ENCODE peak calls at places on chromosomes 11 and 22, in five cellular contexts. U, N, Q, V and J are unnamed samples.

GRCh38 chr11:124811423-124812125 is 11.4 kb upstream of the MSANTD2 start:
- DNase-seq in U (no peak), N (no peak), Q (no peak), V (no peak), J (no peak)

GRCh38 chr11:33454264-33454663 is 197.1 kb downstream of the HIPK3 start:
- DNase-seq in U (no peak), N (no peak), Q (no peak), V (no peak), J (no peak)

GRCh38 chr11:44747339-44747738 is 20.6 kb downstream of the TSPAN18 start:
- DNase-seq in U (no peak), N (no peak), Q (no peak), V (no peak), J (peak; percentile 44)

GRCh38 chr11:12817681-12818332 is 143.6 kb downstream of the TEAD1 start:
- DNase-seq in U (no peak), N (no peak), Q (no peak), V (no peak), J (no peak)

GRCh38 chr11:69437001-69437875 is 44.2 kb upstream of the LINC01488 start:
- DNase-seq in U (no peak), N (no peak), Q (peak; percentile 87), V (no peak), J (no peak)

GRCh38 chr11:69086152-69086551 is 37.4 kb downstream of the TPCN2 start:
- DNase-seq in U (no peak), N (no peak), Q (no peak), V (peak; percentile 35), J (no peak)

GRCh38 chr11:47148903-47149535 is 27.7 kb downstream of the ARFGAP2 start:
- DNase-seq in U (no peak), N (no peak), Q (no peak), V (peak; percentile 47), J (no peak)

GRCh38 chr11:68649851-68650555 is 34.3 kb upstream of the GAL start:
- DNase-seq in U (no peak), N (no peak), Q (no peak), V (no peak), J (no peak)

GRCh38 chr11:111472228-111472627 is 40.0 kb downstream of the BTG4 start:
- DNase-seq in U (no peak), N (no peak), Q (no peak), V (no peak), J (no peak)

GRCh38 chr11:44575288-44575672 is 9.8 kb downstream of the CD82 start:
- DNase-seq in U (no peak), N (peak; percentile 77), Q (no peak), V (no peak), J (peak; percentile 35)

GRCh38 chr11:50169634-50170033 is 137.0 kb downstream of the OR4C45 start:
- DNase-seq in U (no peak), N (no peak), Q (no peak), V (no peak), J (no peak)

GRCh38 chr11:128563308-128563707 is 24.1 kb downstream of the ETS1 start:
- DNase-seq in U (no peak), N (no peak), Q (no peak), V (no peak), J (no peak)

GRCh38 chr22:27996981-27997380 is 77.9 kb upstream of the PITPNB start:
- DNase-seq in U (no peak), N (no peak), Q (peak; percentile 30), V (peak; percentile 9), J (no peak)

GRCh38 chr11:5783255-5783654 is at the start of gene OR52N5:
- DNase-seq in U (no peak), N (no peak), Q (no peak), V (no peak), J (no peak)

GRCh38 chr11:121514998-121515671 is 62.4 kb upstream of the SORL1-AS1 start:
- DNase-seq in U (no peak), N (no peak), Q (no peak), V (no peak), J (no peak)

DNA sequence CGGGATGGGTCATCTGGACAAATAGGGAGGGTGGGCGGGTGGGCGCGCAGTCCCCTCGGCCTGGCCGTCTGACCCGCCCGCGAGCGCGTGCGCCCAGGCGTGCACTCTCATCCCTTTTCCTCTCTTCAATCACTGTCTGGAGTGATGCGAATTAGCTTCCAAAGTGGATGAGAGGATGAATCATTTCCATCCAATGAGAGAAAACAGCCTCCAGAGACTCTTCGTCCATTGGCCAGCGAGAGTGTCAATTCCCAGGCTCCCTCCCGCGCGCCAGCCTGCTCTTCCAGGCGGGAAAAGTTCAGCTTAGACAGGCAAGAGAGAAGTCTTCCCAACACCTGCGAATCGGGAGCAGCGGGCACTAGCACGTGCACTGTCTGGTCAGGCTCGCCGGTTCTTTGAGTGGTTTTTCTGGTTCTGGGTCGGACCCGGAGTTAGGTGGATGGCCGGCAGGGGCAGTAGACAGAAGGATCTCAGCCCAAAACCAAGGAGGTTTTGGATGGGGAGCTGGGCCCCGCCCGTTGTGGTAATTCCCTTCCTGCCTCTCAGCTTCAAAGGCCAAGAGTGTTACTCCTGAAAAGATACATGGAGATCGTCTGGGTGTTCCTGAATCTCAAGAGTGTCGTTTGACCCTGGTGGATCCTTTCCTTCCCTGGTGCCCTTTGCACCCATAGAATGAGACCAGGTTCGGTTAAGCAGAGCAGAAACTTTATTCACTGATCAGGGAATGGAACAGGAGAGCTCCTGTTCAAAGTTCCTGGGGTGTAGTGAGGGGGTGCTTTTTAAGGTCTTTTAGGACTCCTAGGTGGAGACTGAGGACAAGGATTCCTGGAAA is 33.4 kb upstream of the GLYATL1 start:
- DNase-seq in U (peak; percentile 17), N (peak; percentile 89), Q (no peak), V (no peak), J (peak; percentile 63)
- TF ChIP-seq CTCF in U (no peak), N (peak; percentile 79), Q (peak; percentile 17), V (no peak), J (peak; percentile 69)

GRCh38 chr11:45921561-45922424 is 663 bp upstream of the LARGE2 start:
- DNase-seq in U (no peak), N (no peak), Q (peak; percentile 91), V (peak; percentile 72), J (no peak)
- H3K4me3 ChIP-seq in U (no peak overlapping the region), N (no peak overlapping the region), Q (peak overlapping the region; percentile 47), V (peak overlapping the region; percentile 21), J (no peak overlapping the region)

GRCh38 chr11:973237-973636 is 47.6 kb downstream of the AP2A2 start:
- DNase-seq in U (no peak), N (no peak), Q (no peak), V (no peak), J (no peak)
- H3K36me3 ChIP-seq in U (peaks cover 46% of the 10 kb centered on the region), N (peaks cover 23% of the 10 kb centered on the region), Q (peaks cover 71% of the 10 kb centered on the region), V (no peaks in the 10 kb centered on the region), J (peaks cover 31% of the 10 kb centered on the region)

DNA sequence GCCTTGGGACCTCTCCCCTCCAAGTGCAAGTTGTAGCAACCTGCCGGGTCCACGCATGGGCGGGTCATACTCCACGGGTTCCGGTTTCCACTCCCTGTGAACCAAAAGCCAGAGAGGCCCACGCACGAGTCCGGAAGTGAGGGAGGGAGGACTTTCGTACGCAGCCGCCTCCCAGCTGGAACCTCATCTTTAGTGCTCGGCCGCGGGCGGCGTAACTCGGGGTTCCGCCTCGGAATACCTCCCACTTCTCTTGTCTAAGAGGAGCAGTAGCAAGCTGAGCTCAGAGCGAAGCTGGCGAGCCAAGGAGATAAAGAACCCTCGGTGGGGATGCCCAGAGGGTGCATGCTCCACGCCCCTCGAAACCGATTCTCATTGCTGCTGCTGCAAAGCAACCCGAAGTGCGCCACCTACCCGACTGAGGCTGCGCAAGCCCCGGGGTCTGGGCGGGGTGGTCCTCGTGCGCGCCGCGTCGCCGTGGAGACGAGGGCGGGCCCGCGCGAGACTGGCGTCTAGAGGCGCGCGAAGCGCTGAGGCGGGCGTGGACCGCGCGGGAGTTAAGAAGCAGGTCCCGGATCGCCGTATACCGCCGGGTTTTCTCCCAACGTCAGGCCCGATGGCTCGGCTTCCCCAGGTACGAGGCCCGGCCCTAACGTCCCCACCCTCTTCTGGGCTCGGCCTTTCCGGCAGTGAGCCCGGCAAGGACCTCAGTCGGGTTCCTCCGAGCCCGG is at the start of gene SFI1:
- DNase-seq in U (peak; percentile 92), N (peak; percentile 86), Q (peak; percentile 96), V (peak; percentile 95), J (peak; percentile 52)
- TF ChIP-seq CTCF in U (peak; percentile 11), N (peak; percentile 44), Q (peak; percentile 43), V (peak; percentile 22), J (no peak)

GRCh38 chr11:118910309-118911112 is 15.2 kb downstream of the BCL9L start:
- DNase-seq in U (peak; percentile 44), N (peak; percentile 83), Q (peak; percentile 91), V (peak; percentile 87), J (peak; percentile 68)
- H3K4me3 ChIP-seq in U (peak overlapping the region; percentile 12), N (peak overlapping the region; percentile 43), Q (peak overlapping the region; percentile 50), V (peak overlapping the region; percentile 49), J (peak overlapping the region; percentile 50)

GRCh38 chr22:49896201-49896600 is 22.0 kb downstream of the ALG12 start:
- DNase-seq in U (no peak), N (no peak), Q (peak; percentile 43), V (no peak), J (no peak)

GRCh38 chr22:49894321-49895072 is 23.7 kb downstream of the ALG12 start:
- DNase-seq in U (no peak), N (no peak), Q (peak; percentile 39), V (no peak), J (no peak)

GRCh38 chr22:49899530-49899929 is 18.7 kb downstream of the ALG12 start:
- DNase-seq in U (no peak), N (no peak), Q (peak; percentile 7), V (no peak), J (no peak)

GRCh38 chr22:49900441-49901230 is 17.6 kb downstream of the ALG12 start:
- DNase-seq in U (no peak), N (no peak), Q (peak; percentile 33), V (no peak), J (no peak)

DNA sequence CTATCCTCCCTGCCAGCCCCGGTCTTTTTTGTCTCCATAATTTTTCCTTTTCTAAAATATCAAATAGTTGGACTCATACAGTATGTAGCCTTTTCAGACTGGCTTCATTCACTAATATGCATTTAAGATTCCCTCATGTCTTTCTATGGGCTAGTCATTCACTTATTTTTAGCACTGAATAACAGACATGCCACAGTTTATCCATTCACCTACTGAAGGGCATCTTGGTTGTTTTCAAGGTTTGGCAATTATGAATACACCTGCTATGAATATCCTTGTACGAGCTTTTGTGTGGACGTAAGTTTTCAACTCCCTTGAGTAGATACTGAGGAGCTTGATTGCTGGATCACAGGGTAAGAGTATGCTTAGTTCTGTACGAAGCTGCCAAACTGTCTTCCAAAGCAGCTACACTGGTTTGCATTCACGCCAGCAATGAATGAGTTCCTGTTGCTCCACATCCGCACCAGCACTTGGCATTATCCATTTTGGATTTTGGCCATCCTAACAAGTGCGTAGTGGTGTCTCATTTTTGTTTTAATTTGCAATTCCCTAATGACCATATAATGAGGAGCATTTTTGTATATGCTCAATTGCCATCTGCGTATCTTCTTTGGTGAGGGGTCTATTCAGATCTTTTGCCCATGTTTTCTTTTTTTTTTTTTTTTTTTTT is 21.1 kb downstream of the ALG12 start:
- DNase-seq in U (no peak), N (no peak), Q (no peak), V (no peak), J (no peak)
- H3K36me3 ChIP-seq in U (peaks cover 4% of the 10 kb centered on the region), N (peaks cover 3% of the 10 kb centered on the region), Q (peaks cover 14% of the 10 kb centered on the region), V (no peaks in the 10 kb centered on the region), J (peaks cover 8% of the 10 kb centered on the region)